ENCODE peak calls at places on chromosomes 3 and 15, in nine cellular contexts. J is MM.1S, V is NT2/D1, L is lung, E is tibial artery, S is Peyer's patch, F is cardiac muscle cell, I is neural progenitor cell, A is lower lobe of right lung. H is an unnamed sample.
A peak's percentile ranks its signal among the peaks of the same experiment; 100 is the strongest.

GRCh38 chr15:71463156-71463555 is 347.2 kb upstream of the NR2E3 start:
- DNase-seq in J (no peak), V (no peak), L (no peak), E (no peak), S (no peak), F (no peak), I (no peak), A (no peak), H (no peak)

GRCh38 chr3:59654120-59654952 is 604.5 kb upstream of the CFAP20DC start:
- DNase-seq in J (no peak), V (no peak), L (peak; percentile 64), E (peak; percentile 44), S (no peak), F (no peak), I (no peak), A (peak; percentile 80), H (no peak)

GRCh38 chr3:37435572-37435971 is 261.2 kb upstream of the LRRFIP2 start:
- DNase-seq in J (no peak), V (no peak), L (no peak), E (no peak), S (no peak), F (no peak), I (no peak), A (no peak), H (no peak)

GRCh38 chr3:46463120-46463867 is 1.4 kb downstream of the LTF start:
- DNase-seq in J (no peak), V (no peak), L (peak; percentile 39), E (no peak), S (no peak), F (no peak), I (no peak), A (no peak), H (no peak)

GRCh38 chr15:70243686-70244540 is 146.2 kb upstream of the TLE3 start:
- DNase-seq in J (no peak), V (no peak), L (no peak), E (no peak), S (no peak), F (peak; percentile 44), I (peak; percentile 26), A (no peak), H (no peak)

GRCh38 chr15:25065876-25066275 is 111.1 kb downstream of the SNRPN start:
- DNase-seq in J (no peak), V (no peak), L (no peak), E (no peak), S (no peak), F (no peak), I (no peak), A (no peak), H (no peak)

GRCh38 chr3:179973931-179974361 is 62.8 kb downstream of the PEX5L start:
- DNase-seq in J (no peak), V (no peak), L (no peak), E (no peak), S (no peak), F (peak; percentile 11), I (peak; percentile 71), A (no peak), H (peak; percentile 57)

GRCh38 chr15:65038838-65039237 is 6.3 kb upstream of the SLC51B start:
- DNase-seq in J (no peak), V (no peak), L (no peak), E (no peak), S (no peak), F (no peak), I (no peak), A (no peak), H (no peak)

GRCh38 chr15:67774626-67775025 is 50.7 kb upstream of the SKOR1 start:
- DNase-seq in J (no peak), V (no peak), L (no peak), E (no peak), S (no peak), F (no peak), I (no peak), A (no peak), H (no peak)

GRCh38 chr3:23549148-23549910 is 256.4 kb upstream of the UBE2E1 start:
- DNase-seq in J (no peak), V (no peak), L (no peak), E (no peak), S (no peak), F (no peak), I (no peak), A (no peak), H (no peak)

GRCh38 chr3:23546186-23546585 is 259.6 kb upstream of the UBE2E1 start:
- DNase-seq in J (no peak), V (no peak), L (no peak), E (no peak), S (no peak), F (no peak), I (no peak), A (no peak), H (no peak)

GRCh38 chr3:23547905-23548304 is 257.9 kb upstream of the UBE2E1 start:
- DNase-seq in J (no peak), V (no peak), L (no peak), E (no peak), S (no peak), F (no peak), I (no peak), A (no peak), H (no peak)

GRCh38 chr3:23550402-23550801 is 255.4 kb upstream of the UBE2E1 start:
- DNase-seq in J (peak; percentile 34), V (no peak), L (no peak), E (no peak), S (no peak), F (no peak), I (no peak), A (no peak), H (no peak)

GRCh38 chr3:23548706-23549105 is 257.0 kb upstream of the UBE2E1 start:
- DNase-seq in J (no peak), V (no peak), L (no peak), E (no peak), S (no peak), F (no peak), I (no peak), A (no peak), H (no peak)
- H3K27me3 ChIP-seq in J (no peaks in the 10 kb centered on the region), V (no peaks in the 10 kb centered on the region), L (no peaks in the 10 kb centered on the region), E (no peaks in the 10 kb centered on the region), S (no peaks in the 10 kb centered on the region), F (no peaks in the 10 kb centered on the region), I (no peaks in the 10 kb centered on the region), A (no peaks in the 10 kb centered on the region), H (no peaks in the 10 kb centered on the region)

DNA sequence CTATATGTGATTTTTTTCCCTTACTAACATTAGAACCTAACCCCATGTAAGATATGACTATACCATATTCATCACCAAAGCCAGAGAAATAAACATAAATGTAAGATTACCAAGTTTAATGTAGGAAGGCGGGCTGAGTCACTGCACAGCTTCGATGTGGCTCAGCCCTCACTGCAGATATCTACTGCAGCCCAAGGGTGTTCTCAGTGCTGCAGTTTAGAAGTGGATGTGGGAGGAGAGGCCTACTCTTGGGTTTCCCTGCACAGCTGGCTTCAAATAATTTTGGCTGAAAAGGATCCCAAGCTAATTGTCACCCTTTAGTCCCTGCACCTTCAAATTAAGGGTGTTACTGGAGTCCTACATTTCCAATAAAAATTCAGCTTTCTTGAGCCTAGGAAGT is 9.2 kb downstream of the ARPP19 start:
- DNase-seq in J (no peak), V (no peak), L (no peak), E (no peak), S (no peak), F (no peak), I (no peak), A (no peak), H (no peak)
- H3K4me1 ChIP-seq in J (no peaks in the 10 kb centered on the region), V (no peaks in the 10 kb centered on the region), L (peaks cover 10% of the 10 kb centered on the region), E (peaks cover 12% of the 10 kb centered on the region), S (no peaks in the 10 kb centered on the region), F (peaks cover 18% of the 10 kb centered on the region), I (peaks cover 10% of the 10 kb centered on the region), A (peaks cover 69% of the 10 kb centered on the region), H (peaks cover 14% of the 10 kb centered on the region)

GRCh38 chr3:172569128-172570008 is 46.1 kb upstream of the TNFSF10 start:
- DNase-seq in J (no peak), V (no peak), L (no peak), E (no peak), S (no peak), F (no peak), I (no peak), A (no peak), H (no peak)

GRCh38 chr3:172562881-172563835 is 39.9 kb upstream of the TNFSF10 start:
- DNase-seq in J (no peak), V (no peak), L (no peak), E (peak; percentile 53), S (no peak), F (no peak), I (no peak), A (no peak), H (no peak)

GRCh38 chr3:172564499-172564898 is 41.3 kb upstream of the TNFSF10 start:
- DNase-seq in J (no peak), V (no peak), L (no peak), E (no peak), S (no peak), F (no peak), I (no peak), A (no peak), H (no peak)

DNA sequence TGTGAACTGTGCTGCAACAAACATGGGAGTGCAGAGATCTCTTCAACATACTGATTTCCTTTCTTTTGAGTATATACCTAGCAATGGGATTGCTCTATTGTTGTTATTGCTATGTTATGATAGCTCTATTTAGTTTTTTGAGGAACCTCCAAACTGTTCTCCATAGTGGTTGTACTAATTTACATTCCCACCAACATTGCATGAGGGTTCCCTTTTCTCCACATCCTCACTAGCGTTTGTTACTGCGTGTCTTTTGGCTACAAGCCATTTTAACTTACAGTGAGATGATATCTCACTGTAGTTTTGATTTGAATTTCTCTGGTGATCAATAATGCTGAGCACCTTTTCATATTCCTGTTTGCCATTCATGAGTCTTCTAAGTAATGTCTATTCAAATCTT is 45.5 kb upstream of the TNFSF10 start:
- DNase-seq in J (no peak), V (no peak), L (no peak), E (no peak), S (no peak), F (no peak), I (no peak), A (no peak), H (no peak)
- H3K27me3 ChIP-seq in J (no peaks in the 10 kb centered on the region), V (no peaks in the 10 kb centered on the region), L (no peaks in the 10 kb centered on the region), E (no peaks in the 10 kb centered on the region), S (no peaks in the 10 kb centered on the region), F (no peaks in the 10 kb centered on the region), I (no peaks in the 10 kb centered on the region), A (no peaks in the 10 kb centered on the region), H (no peaks in the 10 kb centered on the region)

GRCh38 chr15:80591471-80591870 is 103.6 kb upstream of the ABHD17C start:
- DNase-seq in J (no peak), V (no peak), L (no peak), E (no peak), S (no peak), F (no peak), I (no peak), A (no peak), H (no peak)
- H3K4me1 ChIP-seq in J (no peaks in the 10 kb centered on the region), V (peaks cover 15% of the 10 kb centered on the region), L (no peaks in the 10 kb centered on the region), E (no peaks in the 10 kb centered on the region), S (no peaks in the 10 kb centered on the region), F (no peaks in the 10 kb centered on the region), I (no peaks in the 10 kb centered on the region), A (no peaks in the 10 kb centered on the region), H (no peaks in the 10 kb centered on the region)

DNA sequence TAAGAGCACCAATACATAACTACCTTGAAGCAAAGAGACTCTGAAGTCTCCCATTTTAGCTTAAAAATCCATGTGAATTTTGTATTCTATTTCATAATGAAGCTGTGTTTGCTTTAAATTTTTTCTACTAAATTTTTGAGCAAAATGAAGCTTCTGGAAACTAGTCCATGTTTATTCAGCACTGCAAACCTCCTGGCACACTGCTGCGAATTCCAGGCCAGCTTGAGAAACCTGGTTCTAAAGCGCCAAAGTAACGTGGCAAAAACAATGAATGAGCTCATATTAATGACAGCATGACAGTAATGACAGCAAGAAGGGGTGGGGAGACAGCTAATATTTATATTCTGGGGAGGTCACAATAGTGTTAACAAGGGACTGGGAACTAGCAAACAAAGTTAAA is 25.7 kb downstream of the CEP152 start:
- DNase-seq in J (no peak), V (no peak), L (no peak), E (peak; percentile 59), S (no peak), F (no peak), I (no peak), A (no peak), H (no peak)
- H3K27me3 ChIP-seq in J (no peaks in the 10 kb centered on the region), V (no peaks in the 10 kb centered on the region), L (no peaks in the 10 kb centered on the region), E (no peaks in the 10 kb centered on the region), S (no peaks in the 10 kb centered on the region), F (no peaks in the 10 kb centered on the region), I (no peaks in the 10 kb centered on the region), A (no peaks in the 10 kb centered on the region), H (no peaks in the 10 kb centered on the region)